ENCODE peak calls at places on chromosomes 1 and 21, in six cellular contexts. U, M, N, G, R and C are unnamed samples.

GRCh38 chr21:44749759-44750674 is 38.6 kb upstream of the TSPEAR start:
- DNase-seq in U (no peak), M (peak; percentile 38), N (no peak), G (no peak), R (no peak), C (no peak)

GRCh38 chr1:9869831-9870251 is 40.2 kb downstream of the CTNNBIP1 start:
- DNase-seq in U (no peak), M (no peak), N (no peak), G (no peak), R (no peak), C (no peak)

GRCh38 chr1:197928849-197929336 is 11.7 kb downstream of the LHX9 start:
- DNase-seq in U (no peak), M (no peak), N (no peak), G (peak; percentile 53), R (no peak), C (no peak)

GRCh38 chr1:164771568-164772350 is 212.8 kb downstream of the PBX1 start:
- DNase-seq in U (no peak), M (no peak), N (peak; percentile 81), G (no peak), R (peak; percentile 28), C (peak; percentile 54)

GRCh38 chr1:210332719-210333398 is 4.2 kb downstream of the HHAT start:
- DNase-seq in U (no peak), M (peak; percentile 83), N (peak; percentile 68), G (no peak), R (no peak), C (no peak)

GRCh38 chr1:77057994-77058585 is 161.1 kb downstream of the PIGK start:
- DNase-seq in U (no peak), M (no peak), N (no peak), G (peak; percentile 25), R (no peak), C (no peak)

GRCh38 chr1:156692958-156693857 is 12.2 kb downstream of the CRABP2 start:
- DNase-seq in U (no peak), M (no peak), N (no peak), G (peak; percentile 94), R (peak; percentile 39), C (peak; percentile 84)

GRCh38 chr1:246215505-246215893 is 291.6 kb downstream of the SMYD3 start:
- DNase-seq in U (no peak), M (no peak), N (no peak), G (no peak), R (no peak), C (no peak)

GRCh38 chr21:34599534-34600101 is 15.3 kb downstream of the RCAN1 start:
- DNase-seq in U (no peak), M (no peak), N (no peak), G (no peak), R (no peak), C (no peak)

GRCh38 chr1:96580920-96581319 is 140.7 kb upstream of the PTBP2 start:
- DNase-seq in U (no peak), M (no peak), N (no peak), G (peak; percentile 25), R (no peak), C (no peak)

GRCh38 chr21:22263890-22264289 is 1265.7 kb downstream of the NCAM2 start:
- DNase-seq in U (no peak), M (no peak), N (no peak), G (no peak), R (no peak), C (no peak)

GRCh38 chr21:22258821-22259220 is 1260.6 kb downstream of the NCAM2 start:
- DNase-seq in U (no peak), M (no peak), N (no peak), G (no peak), R (no peak), C (no peak)

DNA sequence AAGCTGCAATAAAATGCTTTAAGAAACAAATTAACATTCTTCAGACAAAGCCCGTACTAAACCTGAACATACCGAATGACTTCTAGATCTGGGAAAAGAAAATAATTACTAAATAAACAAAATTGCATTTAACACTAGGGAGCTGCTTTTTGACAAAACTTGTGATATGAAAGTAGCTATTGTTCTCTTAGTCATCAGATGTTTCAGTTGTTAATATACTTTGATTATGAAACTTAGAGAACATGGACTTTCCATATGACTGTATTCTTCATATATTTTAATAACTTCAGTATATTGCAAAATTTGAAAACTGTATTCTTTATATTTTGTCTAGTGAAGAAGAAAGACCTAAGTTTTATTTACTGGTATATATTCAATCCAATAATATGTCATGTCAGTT is 1262.1 kb downstream of the NCAM2 start:
- DNase-seq in U (no peak), M (no peak), N (no peak), G (no peak), R (no peak), C (no peak)
- H3K9me3 ChIP-seq in U (no peaks in the 10 kb centered on the region), M (no peaks in the 10 kb centered on the region), N (no peaks in the 10 kb centered on the region), G (no peaks in the 10 kb centered on the region), R (no peaks in the 10 kb centered on the region), C (no peaks in the 10 kb centered on the region)

GRCh38 chr1:111099289-111099688 is 40.6 kb downstream of the DRAM2 start:
- DNase-seq in U (no peak), M (no peak), N (no peak), G (no peak), R (no peak), C (no peak)

GRCh38 chr1:111097356-111098099 is 42.4 kb downstream of the DRAM2 start:
- DNase-seq in U (no peak), M (no peak), N (no peak), G (no peak), R (no peak), C (no peak)

GRCh38 chr1:111104981-111105380 is 34.9 kb downstream of the DRAM2 start:
- DNase-seq in U (no peak), M (no peak), N (no peak), G (no peak), R (no peak), C (no peak)

DNA sequence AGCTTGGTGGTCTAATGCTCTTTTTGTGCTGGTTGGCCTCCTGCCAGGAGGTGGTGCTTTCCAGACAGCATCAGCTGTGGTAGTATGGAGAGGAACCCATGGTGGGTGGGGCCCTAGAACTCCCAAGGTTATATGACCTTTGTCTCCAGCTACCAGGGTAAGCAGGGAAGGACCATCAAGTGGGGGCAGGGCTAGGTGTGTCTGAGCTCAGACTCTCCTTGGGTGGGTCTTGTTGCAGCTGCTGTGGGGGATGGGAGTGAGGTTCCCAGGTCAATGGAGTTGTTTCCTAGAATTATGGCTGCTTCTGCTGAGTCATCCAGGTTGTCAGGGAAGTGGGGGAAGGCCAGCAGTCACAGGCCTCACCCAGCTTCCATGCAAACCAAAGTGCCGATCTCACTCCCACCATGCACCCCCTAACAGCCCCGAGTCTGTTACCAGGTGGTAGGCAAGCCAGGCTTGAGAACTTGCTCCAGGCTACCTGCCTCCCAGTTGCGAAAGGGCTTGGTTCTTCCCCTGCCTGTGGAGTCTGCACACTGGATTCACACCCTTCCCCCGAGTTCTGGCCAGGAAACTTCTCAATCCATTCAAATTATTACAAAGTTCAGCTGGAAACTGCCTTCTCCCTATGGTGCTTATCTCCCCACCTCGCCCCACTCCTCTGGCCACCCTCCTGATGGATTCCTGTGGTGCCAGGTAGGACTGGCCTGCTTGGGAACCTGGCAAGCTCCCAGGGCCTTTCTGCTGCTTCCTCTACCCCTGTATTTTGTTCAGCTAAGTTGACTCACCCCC is 37.8 kb downstream of the DRAM2 start:
- DNase-seq in U (no peak), M (no peak), N (no peak), G (no peak), R (no peak), C (no peak)
- H3K9me3 ChIP-seq in U (peaks cover 7% of the 10 kb centered on the region), M (peaks cover 4% of the 10 kb centered on the region), N (peaks cover 3% of the 10 kb centered on the region), G (peaks cover 4% of the 10 kb centered on the region), R (no peaks in the 10 kb centered on the region), C (no peaks in the 10 kb centered on the region)

GRCh38 chr1:85638412-85638811 is 57.9 kb downstream of the CCN1 start:
- DNase-seq in U (no peak), M (no peak), N (no peak), G (no peak), R (no peak), C (no peak)
- H3K9me3 ChIP-seq in U (peaks cover 6% of the 10 kb centered on the region), M (peaks cover 4% of the 10 kb centered on the region), N (no peaks in the 10 kb centered on the region), G (peaks cover 12% of the 10 kb centered on the region), R (no peaks in the 10 kb centered on the region), C (no peaks in the 10 kb centered on the region)

DNA sequence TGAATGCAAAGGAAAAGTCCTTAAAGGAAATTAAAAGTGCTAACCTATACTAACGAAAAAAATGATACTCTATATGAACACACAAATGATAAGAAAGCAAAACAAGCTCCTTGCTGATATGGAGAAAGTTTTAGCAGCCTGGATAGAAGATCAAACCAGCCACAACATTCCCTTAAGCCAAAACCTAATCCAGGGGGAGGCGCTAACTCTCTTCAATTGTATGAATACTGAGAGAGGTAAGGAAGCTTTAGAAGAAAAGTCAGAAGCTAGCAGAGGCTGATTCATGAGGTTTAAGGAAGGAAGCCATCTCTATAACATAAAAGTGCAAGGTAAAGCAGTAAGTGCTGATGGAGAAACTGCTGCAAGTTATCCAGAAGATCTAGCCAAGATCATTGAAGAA is 3.4 kb downstream of the KRTAP23-1 start:
- DNase-seq in U (no peak), M (no peak), N (no peak), G (peak; percentile 8), R (no peak), C (no peak)
- H3K9me3 ChIP-seq in U (no peaks in the 10 kb centered on the region), M (no peaks in the 10 kb centered on the region), N (no peaks in the 10 kb centered on the region), G (no peaks in the 10 kb centered on the region), R (no peaks in the 10 kb centered on the region), C (no peaks in the 10 kb centered on the region)

DNA sequence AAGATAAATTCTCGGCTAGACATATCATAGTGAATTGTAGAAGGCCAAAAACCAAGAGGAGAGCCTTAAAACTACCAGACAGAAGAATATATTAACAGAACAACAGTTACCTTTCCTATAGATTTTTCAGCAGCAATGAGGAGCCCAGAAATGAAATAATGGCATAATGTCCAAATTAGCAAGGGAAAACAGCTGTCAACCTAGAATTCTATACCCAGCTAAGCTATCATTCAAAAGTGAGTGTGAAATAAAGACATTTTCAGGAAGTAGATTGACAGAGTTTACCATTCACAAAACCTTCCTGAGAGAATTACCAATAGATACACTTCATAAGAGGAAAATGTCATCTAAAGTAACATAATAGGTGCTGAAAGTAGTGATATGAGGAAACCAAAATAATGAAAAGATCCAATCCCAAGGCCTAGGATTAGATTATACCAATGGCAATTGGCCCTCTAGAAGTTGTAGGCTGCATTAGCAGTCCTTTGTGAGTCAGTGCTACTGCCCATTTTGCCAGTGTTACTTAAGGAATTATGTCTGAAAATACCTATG is 34.5 kb downstream of the OBSCN start:
- DNase-seq in U (no peak), M (no peak), N (no peak), G (no peak), R (no peak), C (no peak)
- H3K9me3 ChIP-seq in U (peaks cover 13% of the 10 kb centered on the region), M (peaks cover 32% of the 10 kb centered on the region), N (peaks cover 40% of the 10 kb centered on the region), G (peaks cover 15% of the 10 kb centered on the region), R (no peaks in the 10 kb centered on the region), C (no peaks in the 10 kb centered on the region)

GRCh38 chr1:80594013-80594412 is 1206.7 kb upstream of the ADGRL2 start:
- DNase-seq in U (no peak), M (no peak), N (no peak), G (no peak), R (peak; percentile 32), C (no peak)
- H3K9me3 ChIP-seq in U (no peaks in the 10 kb centered on the region), M (no peaks in the 10 kb centered on the region), N (no peaks in the 10 kb centered on the region), G (peaks cover 6% of the 10 kb centered on the region), R (no peaks in the 10 kb centered on the region), C (no peaks in the 10 kb centered on the region)

DNA sequence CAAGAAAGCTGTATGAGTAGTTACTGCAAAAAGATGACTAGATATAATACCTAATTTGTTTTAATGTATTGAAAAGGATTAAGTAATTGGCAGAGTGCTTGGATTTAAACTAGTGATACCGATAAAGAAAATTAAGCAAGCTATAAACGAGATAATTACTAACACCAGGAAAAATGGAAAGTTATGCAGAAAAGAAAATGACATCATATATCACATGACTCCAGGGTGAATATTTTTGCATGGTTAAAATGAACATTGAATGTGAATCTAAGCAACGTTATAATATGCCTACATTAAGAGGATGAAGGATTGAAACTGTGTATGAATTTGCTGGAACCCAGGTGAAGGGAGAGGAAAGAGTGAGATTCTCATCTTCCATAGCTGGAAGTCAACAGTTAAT is 644.4 kb downstream of the ADGRL2 start:
- DNase-seq in U (no peak), M (no peak), N (no peak), G (no peak), R (no peak), C (no peak)
- H3K9me3 ChIP-seq in U (no peaks in the 10 kb centered on the region), M (no peaks in the 10 kb centered on the region), N (no peaks in the 10 kb centered on the region), G (no peaks in the 10 kb centered on the region), R (no peaks in the 10 kb centered on the region), C (no peaks in the 10 kb centered on the region)